ENCODE peak calls at places on chromosome 11, in six cellular contexts. Z is neural progenitor cell, Y is GM13977, S is AML-193, A is iris pigment epithelial cell, K is AG04450. B is an unnamed sample.

GRCh38 chr11:14899087-14899363 is 7.0 kb upstream of the CYP2R1 start:
- DNase-seq in Z (no peak), Y (no peak), S (no peak), A (no peak), K (no peak), B (no peak)

GRCh38 chr11:72631806-72632731 is 42.2 kb downstream of the PDE2A start:
- DNase-seq in Z (no peak), Y (no peak), S (no peak), A (no peak), K (no peak), B (peak; percentile 52)

GRCh38 chr11:10476342-10476741 is 21.3 kb downstream of the AMPD3 start:
- DNase-seq in Z (no peak), Y (no peak), S (no peak), A (no peak), K (no peak), B (no peak)

GRCh38 chr11:3939651-3940190 is 84.3 kb downstream of the STIM1 start:
- DNase-seq in Z (no peak), Y (no peak), S (no peak), A (peak; percentile 69), K (no peak), B (no peak)

GRCh38 chr11:64826062-64826461 is 15.7 kb upstream of the MEN1 start:
- DNase-seq in Z (no peak), Y (no peak), S (no peak), A (no peak), K (no peak), B (no peak)

GRCh38 chr11:8060146-8060719 is 20.8 kb upstream of the TUB start:
- DNase-seq in Z (no peak), Y (no peak), S (no peak), A (no peak), K (no peak), B (no peak)

GRCh38 chr11:69906453-69906907 is 87.3 kb upstream of the FGF3 start:
- DNase-seq in Z (no peak), Y (no peak), S (no peak), A (no peak), K (no peak), B (no peak)

GRCh38 chr11:95849087-95849825 is 59.0 kb downstream of the CEP57 start:
- DNase-seq in Z (peak; percentile 60), Y (peak; percentile 6), S (peak; percentile 65), A (peak; percentile 85), K (no peak), B (peak; percentile 58)

GRCh38 chr11:68314886-68315580 is 2.6 kb downstream of the LRP5 start:
- DNase-seq in Z (no peak), Y (no peak), S (no peak), A (peak; percentile 59), K (no peak), B (no peak)

GRCh38 chr11:45774023-45774655 is 30.8 kb upstream of the SLC35C1 start:
- DNase-seq in Z (no peak), Y (no peak), S (no peak), A (no peak), K (no peak), B (no peak)

B was measured in glomerular endothelial cell.